ENCODE peak calls at places on chromosomes 4 and X, in seven cellular contexts. One of them, this sample, is unnamed.

GRCh38 chrX:112901821-112902732 is 61.4 kb upstream of the AMOT start:
- DNase-seq in GM06990: no peak
- DNase-seq in cardiac muscle cell: no peak
- DNase-seq in PC-3: no peak
- DNase-seq in AG10803: no peak
- DNase-seq in ovary: no peak
- DNase-seq in GM20000: no peak
- DNase-seq in this sample: no peak

GRCh38 chrX:54171527-54171926 is 11.5 kb downstream of the FAM120C start:
- DNase-seq in GM06990: no peak
- DNase-seq in cardiac muscle cell: peak; percentile 56
- DNase-seq in PC-3: no peak
- DNase-seq in AG10803: peak; percentile 84
- DNase-seq in ovary: no peak
- DNase-seq in GM20000: no peak
- DNase-seq in this sample: peak; percentile 29

GRCh38 chr4:101651778-101652177 is 138.8 kb upstream of the BANK1 start:
- DNase-seq in GM06990: no peak
- DNase-seq in cardiac muscle cell: no peak
- DNase-seq in PC-3: no peak
- DNase-seq in AG10803: no peak
- DNase-seq in ovary: no peak
- DNase-seq in GM20000: no peak
- DNase-seq in this sample: no peak

GRCh38 chrX:53441531-53442321 is 7.6 kb upstream of the HSD17B10 start:
- DNase-seq in GM06990: peak; percentile 85
- DNase-seq in cardiac muscle cell: peak; percentile 74
- DNase-seq in PC-3: peak; percentile 92
- DNase-seq in AG10803: peak; percentile 60
- DNase-seq in ovary: peak; percentile 71
- DNase-seq in GM20000: peak; percentile 80
- DNase-seq in this sample: peak; percentile 82

GRCh38 chr4:100803751-100804150 is 285.9 kb upstream of the EMCN start:
- DNase-seq in GM06990: no peak
- DNase-seq in cardiac muscle cell: no peak
- DNase-seq in PC-3: no peak
- DNase-seq in AG10803: no peak
- DNase-seq in ovary: no peak
- DNase-seq in GM20000: no peak
- DNase-seq in this sample: no peak

GRCh38 chrX:150913511-150913910 is 15.0 kb upstream of the CD99L2 start:
- DNase-seq in GM06990: no peak
- DNase-seq in cardiac muscle cell: peak; percentile 75
- DNase-seq in PC-3: no peak
- DNase-seq in AG10803: peak; percentile 73
- DNase-seq in ovary: no peak
- DNase-seq in GM20000: no peak
- DNase-seq in this sample: peak; percentile 42

GRCh38 chr4:123298798-123299197 is 97.8 kb upstream of the SPRY1 start:
- DNase-seq in GM06990: no peak
- DNase-seq in cardiac muscle cell: no peak
- DNase-seq in PC-3: no peak
- DNase-seq in AG10803: peak; percentile 9
- DNase-seq in ovary: no peak
- DNase-seq in GM20000: no peak
- DNase-seq in this sample: no peak

GRCh38 chr4:107876096-107876495 is 51.4 kb downstream of the SGMS2 start:
- DNase-seq in GM06990: no peak
- DNase-seq in cardiac muscle cell: no peak
- DNase-seq in PC-3: no peak
- DNase-seq in AG10803: no peak
- DNase-seq in ovary: no peak
- DNase-seq in GM20000: no peak
- DNase-seq in this sample: no peak

GRCh38 chr4:177937051-177937450 is 494.8 kb upstream of the AGA start:
- DNase-seq in GM06990: no peak
- DNase-seq in cardiac muscle cell: no peak
- DNase-seq in PC-3: no peak
- DNase-seq in AG10803: no peak
- DNase-seq in ovary: no peak
- DNase-seq in GM20000: no peak
- DNase-seq in this sample: no peak

GRCh38 chrX:46666831-46667230 is 92.1 kb downstream of the SLC9A7 start:
- DNase-seq in GM06990: no peak
- DNase-seq in cardiac muscle cell: no peak
- DNase-seq in PC-3: no peak
- DNase-seq in AG10803: peak; percentile 20
- DNase-seq in ovary: no peak
- DNase-seq in GM20000: no peak
- DNase-seq in this sample: no peak

GRCh38 chr4:61543976-61544375 is 343.9 kb downstream of the ADGRL3 start:
- DNase-seq in GM06990: no peak
- DNase-seq in cardiac muscle cell: no peak
- DNase-seq in PC-3: peak; percentile 50
- DNase-seq in AG10803: no peak
- DNase-seq in ovary: no peak
- DNase-seq in GM20000: no peak
- DNase-seq in this sample: peak; percentile 80

GRCh38 chr4:173990879-173991231 is 292.6 kb downstream of the FBXO8 start:
- DNase-seq in GM06990: no peak
- DNase-seq in cardiac muscle cell: peak; percentile 77
- DNase-seq in PC-3: no peak
- DNase-seq in AG10803: no peak
- DNase-seq in ovary: peak; percentile 79
- DNase-seq in GM20000: no peak
- DNase-seq in this sample: no peak

GRCh38 chr4:132063829-132064228 is 1085.3 kb upstream of the PCDH10 start:
- DNase-seq in GM06990: no peak
- DNase-seq in cardiac muscle cell: peak; percentile 90
- DNase-seq in PC-3: no peak
- DNase-seq in AG10803: no peak
- DNase-seq in ovary: no peak
- DNase-seq in GM20000: no peak
- DNase-seq in this sample: no peak

GRCh38 chrX:76428243-76429130 is 977 bp downstream of the MAGEE1 start:
- DNase-seq in GM06990: peak; percentile 36
- DNase-seq in cardiac muscle cell: no peak
- DNase-seq in PC-3: no peak
- DNase-seq in AG10803: no peak
- DNase-seq in ovary: peak; percentile 16
- DNase-seq in GM20000: no peak
- DNase-seq in this sample: no peak

GRCh38 chrX:133838761-133839676 is 146.4 kb downstream of the GPC3 start:
- DNase-seq in GM06990: no peak
- DNase-seq in cardiac muscle cell: peak; percentile 53
- DNase-seq in PC-3: peak; percentile 67
- DNase-seq in AG10803: peak; percentile 13
- DNase-seq in ovary: peak; percentile 29
- DNase-seq in GM20000: peak; percentile 3
- DNase-seq in this sample: peak; percentile 58

GRCh38 chrX:30892591-30892990 is 3.5 kb upstream of the TAB3 start:
- DNase-seq in GM06990: no peak
- DNase-seq in cardiac muscle cell: no peak
- DNase-seq in PC-3: peak; percentile 82
- DNase-seq in AG10803: no peak
- DNase-seq in ovary: no peak
- DNase-seq in GM20000: no peak
- DNase-seq in this sample: no peak

GRCh38 chr4:82969414-82969813 is 41.2 kb downstream of the LIN54 start:
- DNase-seq in GM06990: no peak
- DNase-seq in cardiac muscle cell: no peak
- DNase-seq in PC-3: no peak
- DNase-seq in AG10803: no peak
- DNase-seq in ovary: no peak
- DNase-seq in GM20000: no peak
- DNase-seq in this sample: no peak

GRCh38 chr4:1868912-1869311 is 2.3 kb upstream of the NSD2 start:
- DNase-seq in GM06990: no peak
- DNase-seq in cardiac muscle cell: no peak
- DNase-seq in PC-3: no peak
- DNase-seq in AG10803: no peak
- DNase-seq in ovary: no peak
- DNase-seq in GM20000: no peak
- DNase-seq in this sample: no peak

GRCh38 chr4:79651516-79651915 is 243.5 kb upstream of the GK2 start:
- DNase-seq in GM06990: no peak
- DNase-seq in cardiac muscle cell: peak; percentile 31
- DNase-seq in PC-3: no peak
- DNase-seq in AG10803: peak; percentile 16
- DNase-seq in ovary: no peak
- DNase-seq in GM20000: no peak
- DNase-seq in this sample: peak; percentile 3

GRCh38 chr4:15656038-15656470 is 897 bp upstream of the FBXL5 start:
- DNase-seq in GM06990: no peak
- DNase-seq in cardiac muscle cell: peak; percentile 70
- DNase-seq in PC-3: no peak
- DNase-seq in AG10803: no peak
- DNase-seq in ovary: no peak
- DNase-seq in GM20000: no peak
- DNase-seq in this sample: no peak

GRCh38 chr4:60746172-60746571 is 454.0 kb upstream of the ADGRL3 start:
- DNase-seq in GM06990: no peak
- DNase-seq in cardiac muscle cell: no peak
- DNase-seq in PC-3: no peak
- DNase-seq in AG10803: no peak
- DNase-seq in ovary: no peak
- DNase-seq in GM20000: no peak
- DNase-seq in this sample: no peak

GRCh38 chrX:130829526-130830515 is 73.2 kb downstream of the ENOX2 start:
- DNase-seq in GM06990: no peak
- DNase-seq in cardiac muscle cell: no peak
- DNase-seq in PC-3: no peak
- DNase-seq in AG10803: no peak
- DNase-seq in ovary: no peak
- DNase-seq in GM20000: no peak
- DNase-seq in this sample: peak; percentile 75

GRCh38 chr4:175805863-175806262 is 6.2 kb downstream of the GPM6A start:
- DNase-seq in GM06990: no peak
- DNase-seq in cardiac muscle cell: no peak
- DNase-seq in PC-3: no peak
- DNase-seq in AG10803: no peak
- DNase-seq in ovary: no peak
- DNase-seq in GM20000: no peak
- DNase-seq in this sample: no peak

GRCh38 chr4:67603310-67604028 is 44.9 kb downstream of the STAP1 start:
- DNase-seq in GM06990: no peak
- DNase-seq in cardiac muscle cell: no peak
- DNase-seq in PC-3: no peak
- DNase-seq in AG10803: no peak
- DNase-seq in ovary: no peak
- DNase-seq in GM20000: no peak
- DNase-seq in this sample: peak; percentile 5

GRCh38 chr4:146545102-146545501 is 23.4 kb upstream of the SLC10A7 start:
- DNase-seq in GM06990: no peak
- DNase-seq in cardiac muscle cell: peak; percentile 43
- DNase-seq in PC-3: peak; percentile 61
- DNase-seq in AG10803: peak; percentile 42
- DNase-seq in ovary: no peak
- DNase-seq in GM20000: peak; percentile 18
- DNase-seq in this sample: peak; percentile 62
- TF ChIP-seq CTCF in GM06990: peak; percentile 58
- TF ChIP-seq CTCF in cardiac muscle cell: peak; percentile 40
- TF ChIP-seq CTCF in PC-3: peak; percentile 67
- TF ChIP-seq CTCF in AG10803: peak; percentile 55
- TF ChIP-seq CTCF in ovary: no peak
- TF ChIP-seq CTCF in GM20000: peak; percentile 26
- TF ChIP-seq CTCF in this sample: peak; percentile 28

DNA sequence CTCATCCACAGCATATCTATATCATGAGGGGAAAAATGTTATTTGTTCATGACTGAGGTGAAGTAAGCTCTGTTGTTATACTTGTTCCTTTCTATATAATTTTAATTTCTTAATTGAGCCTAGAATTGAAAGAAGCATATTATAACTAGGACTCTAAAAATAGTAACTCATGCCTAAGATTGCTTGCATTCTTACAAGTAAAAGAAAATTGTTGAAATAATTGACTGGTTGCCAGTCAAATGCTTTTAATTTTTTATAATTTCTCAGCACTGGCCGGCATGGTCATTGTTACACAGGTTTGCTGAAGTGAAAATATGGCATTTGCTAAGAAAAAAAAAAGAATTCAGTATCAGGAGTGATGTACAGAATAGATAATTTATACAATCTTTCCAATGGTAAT is 104.8 kb downstream of the GASK1B start:
- DNase-seq in GM06990: no peak
- DNase-seq in cardiac muscle cell: peak; percentile 58
- DNase-seq in PC-3: no peak
- DNase-seq in AG10803: peak; percentile 73
- DNase-seq in ovary: no peak
- DNase-seq in GM20000: no peak
- DNase-seq in this sample: no peak
- TF ChIP-seq CTCF in GM06990: no peak
- TF ChIP-seq CTCF in cardiac muscle cell: no peak
- TF ChIP-seq CTCF in PC-3: no peak
- TF ChIP-seq CTCF in AG10803: no peak
- TF ChIP-seq CTCF in ovary: no peak
- TF ChIP-seq CTCF in GM20000: no peak
- TF ChIP-seq CTCF in this sample: no peak

DNA sequence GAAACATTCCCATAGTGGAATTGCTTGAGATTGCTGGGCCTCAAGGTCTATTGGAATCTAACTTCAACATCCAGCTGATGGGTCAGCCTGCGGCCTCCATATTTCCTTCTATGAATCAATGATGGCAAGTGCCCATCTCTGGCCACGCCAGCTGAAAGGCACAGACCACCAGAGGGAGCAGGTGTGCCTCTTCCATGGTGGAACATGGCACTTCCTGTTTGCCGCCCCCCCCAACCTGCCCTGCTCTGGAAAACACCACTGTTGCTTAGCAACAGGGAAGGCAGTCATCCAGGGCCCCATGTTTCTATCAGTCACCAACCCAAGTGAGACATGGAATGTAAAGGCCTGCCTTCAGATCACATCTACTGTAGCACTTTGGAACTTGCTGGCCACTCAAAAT is 11.6 kb downstream of the PAGE4 start:
- DNase-seq in GM06990: peak; percentile 13
- DNase-seq in cardiac muscle cell: peak; percentile 60
- DNase-seq in PC-3: peak; percentile 56
- DNase-seq in AG10803: peak; percentile 25
- DNase-seq in ovary: peak; percentile 46
- DNase-seq in GM20000: peak; percentile 27
- DNase-seq in this sample: peak; percentile 57
- TF ChIP-seq CTCF in GM06990: peak; percentile 64
- TF ChIP-seq CTCF in cardiac muscle cell: peak; percentile 38
- TF ChIP-seq CTCF in PC-3: peak; percentile 59
- TF ChIP-seq CTCF in AG10803: peak; percentile 31
- TF ChIP-seq CTCF in ovary: no peak
- TF ChIP-seq CTCF in GM20000: peak; percentile 22
- TF ChIP-seq CTCF in this sample: peak; percentile 19

DNA sequence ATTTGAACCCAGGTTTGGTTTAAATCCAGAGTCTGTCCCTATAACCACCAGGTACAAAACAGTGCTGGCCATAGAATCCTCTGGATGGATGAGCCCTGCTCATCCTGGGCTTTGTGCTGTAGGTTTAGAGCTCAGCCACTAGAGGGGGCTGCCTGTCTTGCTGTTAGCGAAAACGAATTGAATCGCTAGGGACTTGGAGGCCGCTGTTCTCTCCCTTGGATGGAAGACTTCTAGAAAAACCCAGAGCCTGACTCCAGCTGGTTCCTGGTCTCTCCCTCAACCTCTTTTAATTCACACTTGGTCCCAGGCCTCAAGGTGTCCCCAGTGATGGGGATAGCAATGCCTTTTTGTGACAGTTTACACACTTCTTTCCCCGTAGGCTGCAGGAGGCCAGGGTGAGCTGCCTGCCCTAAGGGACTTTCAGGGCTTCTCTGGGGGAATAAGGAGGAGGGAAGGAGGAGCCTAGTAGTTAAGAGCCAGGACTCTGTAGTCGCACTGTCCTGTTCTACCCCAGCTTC is 8.7 kb downstream of the RIPPLY1 start:
- DNase-seq in GM06990: no peak
- DNase-seq in cardiac muscle cell: peak; percentile 81
- DNase-seq in PC-3: peak; percentile 82
- DNase-seq in AG10803: peak; percentile 70
- DNase-seq in ovary: peak; percentile 56
- DNase-seq in GM20000: peak; percentile 16
- DNase-seq in this sample: peak; percentile 79
- TF ChIP-seq CTCF in GM06990: peak; percentile 87
- TF ChIP-seq CTCF in cardiac muscle cell: peak; percentile 79
- TF ChIP-seq CTCF in PC-3: peak; percentile 88
- TF ChIP-seq CTCF in AG10803: peak; percentile 80
- TF ChIP-seq CTCF in ovary: peak; percentile 26
- TF ChIP-seq CTCF in GM20000: peak; percentile 76
- TF ChIP-seq CTCF in this sample: peak; percentile 83